ENCODE peak calls at places on chromosomes 1 and 21, in ten cellular contexts. One of them, this sample, is unnamed.

GRCh38 chr1:41173651-41174050 is 68.5 kb downstream of the SCMH1 start:
- DNase-seq in IMR-90: no peak
- DNase-seq in epithelial cell of esophagus: no peak
- DNase-seq in AG04450: no peak
- DNase-seq in mammary epithelial cell: no peak
- DNase-seq in body of pancreas: no peak
- DNase-seq in lower lobe of right lung: no peak
- DNase-seq in tibial artery: no peak
- DNase-seq in upper lobe of right lung: no peak
- DNase-seq in fibroblast of lung: no peak
- DNase-seq in this sample: no peak

GRCh38 chr1:234782057-234782800 is 172.3 kb upstream of the IRF2BP2 start:
- DNase-seq in mammary epithelial cell: no peak
- DNase-seq in tibial artery: no peak
- DNase-seq in IMR-90: peak
- DNase-seq in body of pancreas: no peak
- DNase-seq in AG04450: no peak
- DNase-seq in fibroblast of lung: no peak
- DNase-seq in lower lobe of right lung: no peak
- DNase-seq in epithelial cell of esophagus: peak
- DNase-seq in upper lobe of right lung: no peak
- DNase-seq in this sample: no peak

GRCh38 chr1:3471356-3472087 is 17.1 kb downstream of the ARHGEF16 start:
- DNase-seq in lower lobe of right lung: peak
- DNase-seq in body of pancreas: no peak
- DNase-seq in fibroblast of lung: peak
- DNase-seq in tibial artery: no peak
- DNase-seq in mammary epithelial cell: no peak
- DNase-seq in IMR-90: peak
- DNase-seq in epithelial cell of esophagus: peak
- DNase-seq in upper lobe of right lung: no peak
- DNase-seq in AG04450: no peak
- DNase-seq in this sample: peak

GRCh38 chr1:178161516-178161915 is 67.6 kb downstream of the RASAL2 start:
- DNase-seq in IMR-90: no peak
- DNase-seq in epithelial cell of esophagus: no peak
- DNase-seq in upper lobe of right lung: no peak
- DNase-seq in mammary epithelial cell: no peak
- DNase-seq in lower lobe of right lung: no peak
- DNase-seq in body of pancreas: no peak
- DNase-seq in tibial artery: no peak
- DNase-seq in fibroblast of lung: no peak
- DNase-seq in AG04450: no peak
- DNase-seq in this sample: no peak

GRCh38 chr1:203673550-203674411 is 47.1 kb downstream of the ATP2B4 start:
- DNase-seq in AG04450: peak
- DNase-seq in epithelial cell of esophagus: peak
- DNase-seq in tibial artery: peak
- DNase-seq in IMR-90: peak
- DNase-seq in fibroblast of lung: peak
- DNase-seq in mammary epithelial cell: peak
- DNase-seq in body of pancreas: no peak
- DNase-seq in lower lobe of right lung: no peak
- DNase-seq in upper lobe of right lung: no peak
- DNase-seq in this sample: no peak

GRCh38 chr1:14778882-14779594 is 180.6 kb downstream of the KAZN start:
- DNase-seq in epithelial cell of esophagus: peak
- DNase-seq in mammary epithelial cell: no peak
- DNase-seq in lower lobe of right lung: peak
- DNase-seq in fibroblast of lung: peak
- DNase-seq in body of pancreas: peak
- DNase-seq in upper lobe of right lung: peak
- DNase-seq in IMR-90: peak
- DNase-seq in tibial artery: no peak
- DNase-seq in AG04450: no peak
- DNase-seq in this sample: peak

GRCh38 chr1:70963374-70963773 is 84.2 kb downstream of the PTGER3 start:
- DNase-seq in IMR-90: no peak
- DNase-seq in upper lobe of right lung: no peak
- DNase-seq in body of pancreas: no peak
- DNase-seq in lower lobe of right lung: no peak
- DNase-seq in fibroblast of lung: no peak
- DNase-seq in epithelial cell of esophagus: no peak
- DNase-seq in AG04450: no peak
- DNase-seq in mammary epithelial cell: no peak
- DNase-seq in tibial artery: no peak
- DNase-seq in this sample: no peak

GRCh38 chr1:93021539-93022134 is 57.4 kb upstream of the MTF2 start:
- DNase-seq in lower lobe of right lung: no peak
- DNase-seq in AG04450: no peak
- DNase-seq in epithelial cell of esophagus: peak
- DNase-seq in tibial artery: no peak
- DNase-seq in upper lobe of right lung: no peak
- DNase-seq in IMR-90: peak
- DNase-seq in fibroblast of lung: peak
- DNase-seq in body of pancreas: no peak
- DNase-seq in mammary epithelial cell: no peak
- DNase-seq in this sample: no peak

GRCh38 chr1:6209661-6210605 is 4.0 kb downstream of the RNF207 start:
- DNase-seq in body of pancreas: no peak
- DNase-seq in AG04450: no peak
- DNase-seq in tibial artery: no peak
- DNase-seq in lower lobe of right lung: no peak
- DNase-seq in mammary epithelial cell: no peak
- DNase-seq in fibroblast of lung: no peak
- DNase-seq in IMR-90: no peak
- DNase-seq in upper lobe of right lung: no peak
- DNase-seq in epithelial cell of esophagus: no peak
- DNase-seq in this sample: no peak

GRCh38 chr1:215891673-215892072 is 324.6 kb downstream of the KCTD3 start:
- DNase-seq in lower lobe of right lung: no peak
- DNase-seq in fibroblast of lung: peak
- DNase-seq in tibial artery: no peak
- DNase-seq in mammary epithelial cell: no peak
- DNase-seq in epithelial cell of esophagus: no peak
- DNase-seq in body of pancreas: no peak
- DNase-seq in IMR-90: peak
- DNase-seq in upper lobe of right lung: no peak
- DNase-seq in AG04450: no peak
- DNase-seq in this sample: no peak

DNA sequence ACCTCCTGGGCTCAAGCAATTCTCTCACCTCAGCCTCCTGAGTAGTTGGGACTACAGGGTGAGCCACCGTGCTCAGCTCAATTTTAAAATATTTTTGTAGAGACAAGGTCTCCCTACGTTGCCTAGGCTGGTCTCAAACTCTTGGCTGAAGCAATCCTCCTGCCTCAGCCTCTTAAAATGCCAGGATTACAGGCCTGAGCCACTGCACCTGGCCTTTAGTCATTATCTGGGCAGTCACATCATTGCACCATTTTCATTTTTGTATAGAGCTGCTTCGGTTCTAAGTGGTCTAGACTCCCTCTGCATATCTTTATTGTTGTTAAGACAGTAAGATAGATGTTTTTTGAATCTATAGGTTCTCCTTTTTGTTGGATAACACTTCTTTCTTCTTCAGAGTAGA is 39.9 kb downstream of the ATF3 start:
- DNase-seq in epithelial cell of esophagus: no peak
- DNase-seq in lower lobe of right lung: no peak
- DNase-seq in IMR-90: peak
- DNase-seq in body of pancreas: no peak
- DNase-seq in AG04450: no peak
- DNase-seq in tibial artery: no peak
- DNase-seq in mammary epithelial cell: no peak
- DNase-seq in upper lobe of right lung: no peak
- DNase-seq in fibroblast of lung: no peak
- DNase-seq in this sample: no peak
- TF ChIP-seq CTCF in epithelial cell of esophagus: no peak
- TF ChIP-seq CTCF in lower lobe of right lung: no peak
- TF ChIP-seq CTCF in IMR-90: no peak
- TF ChIP-seq CTCF in body of pancreas: no peak
- TF ChIP-seq CTCF in AG04450: no peak
- TF ChIP-seq CTCF in tibial artery: no peak
- TF ChIP-seq CTCF in mammary epithelial cell: no peak
- TF ChIP-seq CTCF in upper lobe of right lung: no peak
- TF ChIP-seq CTCF in fibroblast of lung: no peak
- TF ChIP-seq CTCF in this sample: no peak

DNA sequence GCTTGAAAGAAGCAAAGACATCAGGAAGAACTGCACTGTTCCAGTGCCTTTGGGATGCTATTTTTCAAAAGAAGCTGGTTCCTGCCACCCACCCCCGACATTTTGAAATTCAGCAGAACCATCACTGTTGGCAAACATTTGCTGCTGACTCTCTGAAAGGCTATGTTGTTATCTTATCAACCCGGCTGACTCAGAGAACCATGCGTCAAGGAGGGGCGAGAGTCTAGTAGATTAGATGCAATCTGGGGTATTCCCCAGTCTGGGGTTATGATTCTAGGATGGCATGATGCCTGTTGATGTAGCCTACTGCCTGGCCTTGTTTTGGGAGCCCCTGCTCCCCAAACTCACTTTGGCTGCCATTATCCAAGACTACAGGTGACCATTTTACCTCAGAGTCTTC is 267.8 kb upstream of the RUNX1 start:
- DNase-seq in epithelial cell of esophagus: no peak
- DNase-seq in upper lobe of right lung: no peak
- DNase-seq in IMR-90: peak
- DNase-seq in body of pancreas: no peak
- DNase-seq in fibroblast of lung: peak
- DNase-seq in mammary epithelial cell: no peak
- DNase-seq in AG04450: no peak
- DNase-seq in tibial artery: no peak
- DNase-seq in lower lobe of right lung: no peak
- DNase-seq in this sample: no peak
- TF ChIP-seq CTCF in epithelial cell of esophagus: no peak
- TF ChIP-seq CTCF in upper lobe of right lung: no peak
- TF ChIP-seq CTCF in IMR-90: no peak
- TF ChIP-seq CTCF in body of pancreas: no peak
- TF ChIP-seq CTCF in fibroblast of lung: no peak
- TF ChIP-seq CTCF in mammary epithelial cell: no peak
- TF ChIP-seq CTCF in AG04450: no peak
- TF ChIP-seq CTCF in tibial artery: no peak
- TF ChIP-seq CTCF in lower lobe of right lung: no peak
- TF ChIP-seq CTCF in this sample: no peak

GRCh38 chr1:58108783-58109182 is 437.7 kb downstream of the OMA1 start:
- DNase-seq in mammary epithelial cell: no peak
- DNase-seq in tibial artery: no peak
- DNase-seq in epithelial cell of esophagus: no peak
- DNase-seq in body of pancreas: no peak
- DNase-seq in lower lobe of right lung: no peak
- DNase-seq in upper lobe of right lung: no peak
- DNase-seq in IMR-90: no peak
- DNase-seq in AG04450: no peak
- DNase-seq in fibroblast of lung: no peak
- DNase-seq in this sample: no peak

GRCh38 chr1:58107943-58108342 is 438.6 kb downstream of the OMA1 start:
- DNase-seq in IMR-90: no peak
- DNase-seq in mammary epithelial cell: no peak
- DNase-seq in fibroblast of lung: no peak
- DNase-seq in tibial artery: no peak
- DNase-seq in body of pancreas: no peak
- DNase-seq in lower lobe of right lung: no peak
- DNase-seq in AG04450: no peak
- DNase-seq in epithelial cell of esophagus: no peak
- DNase-seq in upper lobe of right lung: no peak
- DNase-seq in this sample: no peak

GRCh38 chr1:58104960-58105359 is 441.6 kb downstream of the OMA1 start:
- DNase-seq in tibial artery: no peak
- DNase-seq in epithelial cell of esophagus: no peak
- DNase-seq in IMR-90: no peak
- DNase-seq in lower lobe of right lung: no peak
- DNase-seq in fibroblast of lung: no peak
- DNase-seq in upper lobe of right lung: no peak
- DNase-seq in body of pancreas: no peak
- DNase-seq in AG04450: no peak
- DNase-seq in mammary epithelial cell: no peak
- DNase-seq in this sample: no peak

DNA sequence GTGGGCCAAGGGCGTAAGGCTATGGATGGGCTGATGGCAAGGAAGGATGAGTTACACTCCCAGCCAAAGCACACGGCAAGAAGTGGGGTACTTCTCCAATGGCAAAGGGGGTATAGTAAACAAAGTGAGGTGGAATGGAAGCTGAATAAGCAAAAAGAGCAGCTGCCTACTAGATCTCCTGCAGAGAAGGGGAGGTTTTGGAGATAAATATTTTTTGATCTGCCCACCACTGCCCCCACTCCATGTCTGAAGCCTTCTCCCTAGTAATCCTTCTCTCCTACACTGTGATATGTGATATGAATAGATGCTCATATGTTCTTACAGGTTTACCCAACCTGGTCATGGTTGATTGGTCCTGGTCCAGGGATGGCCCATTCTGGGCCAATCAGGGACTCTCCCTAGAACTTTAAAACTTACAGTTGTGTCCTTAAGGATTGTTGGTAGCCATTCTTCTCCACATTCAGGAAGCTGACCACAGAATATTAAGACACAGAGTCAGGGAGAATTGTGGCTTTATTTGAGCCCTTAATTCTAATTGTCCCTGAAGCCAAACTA is 436.8 kb downstream of the OMA1 start:
- DNase-seq in IMR-90: no peak
- DNase-seq in lower lobe of right lung: no peak
- DNase-seq in epithelial cell of esophagus: no peak
- DNase-seq in upper lobe of right lung: no peak
- DNase-seq in tibial artery: no peak
- DNase-seq in fibroblast of lung: no peak
- DNase-seq in body of pancreas: no peak
- DNase-seq in AG04450: no peak
- DNase-seq in mammary epithelial cell: no peak
- DNase-seq in this sample: no peak
- TF ChIP-seq CTCF in IMR-90: no peak
- TF ChIP-seq CTCF in lower lobe of right lung: no peak
- TF ChIP-seq CTCF in epithelial cell of esophagus: no peak
- TF ChIP-seq CTCF in upper lobe of right lung: no peak
- TF ChIP-seq CTCF in tibial artery: no peak
- TF ChIP-seq CTCF in fibroblast of lung: no peak
- TF ChIP-seq CTCF in body of pancreas: no peak
- TF ChIP-seq CTCF in AG04450: no peak
- TF ChIP-seq CTCF in mammary epithelial cell: no peak
- TF ChIP-seq CTCF in this sample: no peak

DNA sequence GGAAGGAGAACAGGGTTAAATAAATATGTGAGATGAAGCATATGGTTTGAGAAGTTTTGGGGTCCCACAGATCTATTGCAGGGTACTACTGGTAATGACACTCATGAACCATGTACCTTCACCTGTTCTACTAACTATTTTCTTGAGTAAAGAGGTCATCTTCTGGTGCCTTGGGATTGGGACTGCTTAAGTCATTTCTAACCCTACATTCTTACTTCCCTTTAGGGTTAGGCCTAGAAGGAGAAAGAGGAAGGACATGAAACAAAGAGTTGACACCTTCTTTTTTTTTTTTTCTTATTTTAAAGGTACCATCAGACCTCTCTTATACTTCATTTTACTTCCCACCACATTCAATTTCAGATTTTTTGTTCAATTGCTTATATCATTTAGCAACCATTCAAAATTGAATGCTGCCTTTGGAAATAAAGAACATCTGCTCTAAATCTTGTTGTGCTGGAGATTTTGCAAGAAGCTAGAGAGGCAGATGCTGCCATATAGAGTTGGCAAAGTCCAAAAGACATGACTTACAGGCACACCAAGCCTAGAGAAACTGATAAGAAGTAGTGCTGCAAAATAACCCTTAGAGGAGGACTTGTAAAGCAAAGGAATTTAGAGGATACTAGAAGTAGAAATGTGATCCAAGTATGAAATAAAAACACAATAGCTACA is 374.4 kb upstream of the ST6GALNAC5 start:
- DNase-seq in mammary epithelial cell: no peak
- DNase-seq in AG04450: no peak
- DNase-seq in epithelial cell of esophagus: no peak
- DNase-seq in lower lobe of right lung: no peak
- DNase-seq in body of pancreas: no peak
- DNase-seq in IMR-90: no peak
- DNase-seq in tibial artery: no peak
- DNase-seq in fibroblast of lung: no peak
- DNase-seq in upper lobe of right lung: no peak
- DNase-seq in this sample: no peak
- TF ChIP-seq CTCF in mammary epithelial cell: no peak
- TF ChIP-seq CTCF in AG04450: no peak
- TF ChIP-seq CTCF in epithelial cell of esophagus: no peak
- TF ChIP-seq CTCF in lower lobe of right lung: no peak
- TF ChIP-seq CTCF in body of pancreas: no peak
- TF ChIP-seq CTCF in IMR-90: no peak
- TF ChIP-seq CTCF in tibial artery: no peak
- TF ChIP-seq CTCF in fibroblast of lung: no peak
- TF ChIP-seq CTCF in upper lobe of right lung: no peak
- TF ChIP-seq CTCF in this sample: no peak